ENCODE peak calls at places on chromosomes 2 and 18, in five cellular contexts. D is SK-N-SH, H is HepG2, F is K562, Z is H1. J is an unnamed sample.

GRCh38 chr2:130963849-130964793 is 127.4 kb downstream of the ARHGEF4 start:
- DNase-seq in H (no peak), F (peak), D (peak), Z (peak), J (no peak)

GRCh38 chr18:40366521-40366920 is 1588.5 kb upstream of the PIK3C3 start:
- DNase-seq in D (no peak), H (no peak), F (no peak), Z (no peak), J (no peak)

GRCh38 chr2:204228169-204228940 is 291.8 kb downstream of the ICOS start:
- DNase-seq in H (no peak), F (no peak), D (peak), Z (no peak), J (no peak)

GRCh38 chr2:28438532-28439063 is 45.9 kb downstream of the FOSL2 start:
- DNase-seq in D (no peak), F (peak), Z (no peak), H (no peak), J (no peak)

GRCh38 chr2:7011376-7012083 is 94.3 kb downstream of the RNF144A start:
- DNase-seq in F (no peak), Z (no peak), H (no peak), D (no peak), J (no peak)

GRCh38 chr18:32893915-32894314 is 121.1 kb upstream of the KLHL14 start:
- DNase-seq in D (peak), H (peak), Z (no peak), F (no peak), J (no peak)

GRCh38 chr2:43086451-43087221 is 139.8 kb downstream of the ZFP36L2 start:
- DNase-seq in D (no peak), H (peak), Z (no peak), F (no peak), J (no peak)

GRCh38 chr2:8602809-8603208 is 79.0 kb upstream of the ID2 start:
- DNase-seq in D (no peak), F (no peak), Z (no peak), H (no peak), J (no peak)

GRCh38 chr18:74683573-74683972 is 85.9 kb downstream of the ZNF407 start:
- DNase-seq in F (no peak), Z (no peak), D (no peak), H (no peak), J (no peak)

GRCh38 chr18:677951-678363 is 20.5 kb downstream of the TYMS start:
- DNase-seq in Z (no peak), F (no peak), D (no peak), H (no peak), J (no peak)

GRCh38 chr2:46979611-46980010 is 64.0 kb upstream of the MCFD2 start:
- DNase-seq in H (no peak), D (no peak), Z (no peak), F (no peak), J (no peak)

GRCh38 chr18:59623456-59624383 is 73.5 kb downstream of the CCBE1 start:
- DNase-seq in D (no peak), Z (no peak), H (no peak), F (no peak), J (no peak)

GRCh38 chr2:212939777-212940531 is 211.5 kb downstream of the IKZF2 start:
- DNase-seq in H (peak), Z (no peak), F (no peak), D (no peak), J (no peak)

GRCh38 chr2:134601266-134601665 is 117.5 kb downstream of the TMEM163 start:
- DNase-seq in Z (no peak), D (no peak), H (no peak), F (no peak), J (no peak)

GRCh38 chr18:29160123-29160522 is 983.2 kb upstream of the CDH2 start:
- DNase-seq in Z (no peak), H (no peak), D (no peak), F (no peak), J (no peak)

GRCh38 chr2:238304116-238304515 is 15.7 kb upstream of the PER2 start:
- DNase-seq in H (no peak), D (no peak), F (no peak), Z (no peak), J (no peak)

DNA sequence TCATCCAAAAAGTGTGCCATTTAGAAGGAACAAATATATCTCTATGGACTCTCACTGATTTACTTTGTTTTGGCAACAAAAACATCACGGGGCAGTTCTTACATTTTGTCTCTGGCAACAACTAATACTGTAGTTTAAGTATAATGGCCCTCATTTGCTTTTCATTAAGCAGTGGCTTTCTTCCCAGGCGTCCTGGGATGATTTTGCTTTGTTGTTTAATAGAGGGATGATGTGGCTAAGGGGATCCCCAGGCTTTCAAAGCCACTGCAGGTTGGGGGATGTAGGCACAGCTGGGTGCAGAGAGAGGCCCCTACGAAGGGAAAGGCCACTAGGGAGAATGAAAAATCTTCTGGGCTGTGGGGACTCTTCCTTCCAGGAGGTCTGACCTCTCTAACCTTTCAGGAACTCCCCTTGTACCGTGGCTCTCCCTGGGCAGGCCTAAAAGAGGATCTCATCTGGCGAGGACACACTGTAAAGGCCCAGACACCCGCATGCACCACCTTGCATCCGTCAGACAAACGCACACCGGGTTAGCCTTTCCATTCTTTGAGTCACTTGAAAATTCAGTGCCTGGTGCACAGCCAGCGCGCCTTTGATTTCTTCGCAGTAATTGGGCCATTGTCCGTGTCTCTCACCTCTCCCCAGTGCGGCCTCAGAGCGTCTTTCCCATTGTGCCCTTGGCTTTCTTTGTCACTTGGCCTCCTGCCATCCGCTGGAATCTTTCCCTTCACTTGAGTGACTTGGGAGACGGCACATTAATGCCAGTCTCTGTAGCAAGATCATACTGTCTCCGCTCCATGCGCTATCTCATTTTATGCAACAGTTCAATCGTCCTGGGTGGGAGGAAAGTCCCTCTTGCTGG is 40.3 kb upstream of the AFF3 start:
- DNase-seq in D (no peak), H (no peak), F (no peak), Z (peak), J (no peak)
- TF ChIP-seq TAF1 in D (no peak), H (no peak), F (no peak), Z (no peak), J (no peak)

DNA sequence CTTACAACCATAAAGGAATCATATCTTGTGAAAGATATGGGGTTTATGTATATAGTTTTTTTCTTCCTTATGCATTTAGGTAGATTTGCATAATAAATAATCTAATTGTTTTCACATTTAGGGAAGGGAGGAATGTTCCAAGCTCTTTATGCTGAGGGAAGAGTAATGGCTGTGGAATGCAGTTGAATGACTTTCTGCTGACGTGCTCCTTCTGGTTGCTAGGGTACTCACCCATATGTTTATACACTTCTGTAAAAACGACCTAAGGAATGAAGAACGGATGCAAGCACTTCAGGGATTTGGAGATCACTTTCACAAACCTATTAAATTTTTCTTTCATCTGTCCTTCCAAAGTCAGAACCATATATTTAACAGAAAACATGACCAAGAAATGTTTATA is 29.2 kb upstream of the PPP4R1 start:
- DNase-seq in D (no peak), H (peak), Z (no peak), F (no peak), J (no peak)
- TF ChIP-seq TAF1 in D (no peak), H (no peak), Z (no peak), F (no peak), J (no peak)

GRCh38 chr2:121999273-121999672 is 243.8 kb downstream of the TSN start:
- DNase-seq in D (peak), Z (peak), F (no peak), H (no peak), J (no peak)
- TF ChIP-seq TAF1 in D (no peak), Z (no peak), F (no peak), H (no peak), J (no peak)

DNA sequence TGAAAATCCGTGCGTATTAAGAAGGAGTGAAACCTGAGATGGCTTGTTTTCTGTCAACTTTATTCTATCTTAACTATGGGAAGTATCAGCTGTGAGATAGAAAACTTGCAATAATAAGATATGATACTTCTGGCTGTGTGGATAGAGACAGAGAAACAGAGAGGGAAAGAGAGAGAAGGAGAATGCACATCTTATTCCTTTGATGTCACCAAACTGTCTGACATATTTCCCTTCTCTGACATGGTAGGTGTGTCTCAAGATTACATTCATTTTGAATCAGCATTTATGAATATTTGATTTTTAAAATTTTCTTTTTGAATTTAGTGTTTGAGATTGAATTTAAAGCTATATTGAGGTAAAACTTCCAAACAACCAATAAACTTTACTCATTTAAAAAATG is 69.4 kb downstream of the CDC42EP3 start:
- DNase-seq in F (no peak), H (no peak), D (no peak), Z (no peak), J (no peak)
- TF ChIP-seq TAF1 in F (no peak), H (no peak), D (no peak), Z (no peak), J (no peak)

GRCh38 chr2:27261926-27262298 is 935 bp downstream of the SLC30A3 start:
- DNase-seq in H (no peak), Z (peak), F (no peak), D (no peak), J (no peak)
- TF ChIP-seq TAF1 in H (no peak), Z (no peak), F (no peak), D (no peak), J (no peak)

DNA sequence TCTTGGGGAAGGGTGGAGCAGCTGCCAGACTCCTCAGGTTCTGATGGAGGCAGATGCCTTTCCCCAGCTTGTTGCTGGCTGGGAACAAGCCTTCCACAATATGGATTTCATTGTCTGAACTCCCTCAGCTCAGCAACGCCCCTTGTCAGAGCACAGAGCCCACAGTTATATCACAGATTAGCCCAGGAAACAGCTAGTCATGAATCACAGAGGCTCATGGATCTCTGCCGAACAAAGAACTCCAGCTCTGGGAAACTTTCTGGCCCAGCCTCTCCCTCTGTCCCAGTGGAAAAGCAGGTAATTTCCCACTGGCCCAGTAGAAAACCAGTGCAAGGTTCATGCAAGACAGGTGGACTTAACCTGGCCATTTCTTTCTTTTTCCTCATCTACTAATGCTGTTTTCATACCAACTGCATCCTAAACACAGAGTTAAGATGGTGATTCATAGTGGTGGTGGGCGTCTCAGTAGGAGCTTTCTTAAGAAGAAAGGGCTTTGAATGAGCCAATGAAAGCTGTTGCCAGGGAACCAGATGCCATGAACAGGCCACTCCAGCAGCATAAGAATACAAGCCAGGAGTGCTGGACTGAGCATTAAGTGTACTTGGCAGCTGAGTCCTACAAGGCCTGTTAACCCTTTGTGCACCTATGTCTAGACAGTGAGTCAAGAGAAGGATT is 8.7 kb upstream of the KIAA2012 start:
- DNase-seq in D (peak), H (no peak), F (no peak), Z (no peak), J (no peak)
- TF ChIP-seq TAF1 in D (peak), H (no peak), F (no peak), Z (peak), J (no peak)

GRCh38 chr2:207768891-207769596 is 662 bp downstream of the FZD5 start:
- DNase-seq in Z (peak), H (peak), F (no peak), D (no peak), J (peak)
- TF ChIP-seq TAF1 in Z (no peak), H (no peak), F (no peak), D (no peak), J (no peak)

DNA sequence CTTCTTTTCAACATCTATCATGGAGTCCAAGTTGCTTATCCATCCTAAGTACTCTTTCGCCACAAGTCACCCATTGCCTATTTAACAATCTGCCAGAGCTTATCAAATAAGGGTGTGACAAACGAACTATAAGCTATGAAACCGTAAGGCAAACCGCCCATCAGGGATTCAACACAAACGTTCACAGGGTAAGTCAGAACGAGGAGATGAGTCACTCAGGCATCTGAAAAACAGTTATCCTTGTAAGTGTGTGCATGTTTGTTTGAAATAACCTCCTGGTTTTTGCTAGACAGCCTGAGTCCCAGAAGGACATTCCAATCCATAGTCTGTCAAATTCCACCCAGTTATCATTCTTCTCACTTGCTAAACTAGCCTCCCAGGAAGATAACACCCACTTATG is 299.1 kb downstream of the PAX3 start:
- DNase-seq in F (no peak), D (no peak), Z (no peak), H (no peak), J (no peak)
- TF ChIP-seq TAF1 in F (no peak), D (no peak), Z (no peak), H (no peak), J (no peak)

DNA sequence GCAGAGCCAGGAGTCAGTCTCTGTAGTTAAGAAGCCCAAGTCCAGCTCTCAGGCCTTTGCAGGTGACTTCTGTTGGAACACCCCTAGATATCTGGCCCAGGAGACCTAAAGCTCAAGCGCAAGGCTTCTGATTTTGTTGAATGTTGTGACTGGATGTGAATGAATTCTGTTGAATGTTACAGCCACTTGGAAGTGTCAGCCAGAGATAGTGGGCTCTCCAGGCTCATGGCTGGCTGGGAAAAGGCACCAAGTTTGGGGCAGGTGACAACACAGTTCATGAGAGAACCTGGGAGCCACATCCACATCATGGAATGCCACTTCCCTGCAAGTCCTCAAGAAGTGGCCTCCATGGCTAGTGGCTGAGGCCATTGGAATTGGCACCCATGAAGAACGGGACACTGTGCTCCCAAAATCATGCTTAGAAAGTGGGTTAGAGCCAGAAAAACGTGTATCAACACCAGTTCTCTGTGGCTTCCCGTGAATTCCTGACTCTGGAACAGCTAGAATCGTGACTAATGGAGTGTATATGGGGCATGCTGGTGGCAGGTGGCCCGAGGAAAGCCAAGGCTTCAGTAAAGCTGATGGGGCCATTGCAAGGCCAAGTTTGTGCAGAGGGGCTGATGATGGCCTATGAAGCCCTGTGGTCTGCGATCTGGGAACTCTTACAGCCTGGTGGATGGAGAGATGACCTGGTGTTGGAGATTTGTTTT is 30.2 kb downstream of the EDAR start:
- DNase-seq in Z (no peak), H (no peak), D (no peak), F (no peak), J (no peak)
- TF ChIP-seq TAF1 in Z (no peak), H (no peak), D (no peak), F (no peak), J (no peak)

GRCh38 chr2:20048488-20049443 is 2.7 kb downstream of the LAPTM4A start:
- DNase-seq in D (no peak), F (no peak), Z (no peak), H (no peak), J (no peak)

GRCh38 chr2:20051518-20052228 is at the start of gene LAPTM4A:
- DNase-seq in D (peak), F (peak), Z (peak), H (peak), J (peak)

GRCh38 chr2:20050712-20051517 is 513 bp downstream of the LAPTM4A start:
- DNase-seq in H (peak), F (peak), D (peak), Z (peak), J (no peak)

GRCh38 chr2:20049631-20050030 is 1.8 kb downstream of the LAPTM4A start:
- DNase-seq in F (no peak), D (no peak), Z (no peak), H (no peak), J (no peak)

GRCh38 chr2:20050104-20050711 is 1.2 kb downstream of the LAPTM4A start:
- DNase-seq in D (peak), F (peak), Z (no peak), H (peak), J (no peak)
- TF ChIP-seq TAF1 in D (no peak), F (no peak), Z (no peak), H (no peak), J (no peak)